ENCODE peak calls at places on chromosome 3, in seven cellular contexts. B is CD4-positive, alpha-beta T cell; H is right lobe of liver; K is aorta; G is activated CD8-positive, alpha-beta memory T cell treated with anti-CD3 and anti-CD28 coated beads, Interleukin-2, amount 10 ng/mL, durations not matched to agents 7 days and 5 days; X is naive thymus-derived CD8-positive, alpha-beta T cell; U is memory B cell. M is an unnamed sample.

GRCh38 chr3:112958749-112959560 is 15.9 kb downstream of the CD200R1 start:
- ATAC-seq in U (peak), G (peak), H (peak), B (peak), K (no peak), X (no peak), M (no peak)

GRCh38 chr3:138928727-138929372 is 18.1 kb downstream of the FOXL2 start:
- ATAC-seq in X (no peak), U (no peak), K (no peak), H (no peak), G (no peak), B (no peak), M (no peak)

GRCh38 chr3:185503467-185503975 is 4.7 kb upstream of the TMEM41A start:
- ATAC-seq in G (no peak), B (no peak), U (no peak), K (no peak), X (no peak), H (no peak), M (no peak)

GRCh38 chr3:4850928-4851265 is 128.3 kb upstream of the BHLHE40 start:
- ATAC-seq in X (peak), K (no peak), H (no peak), U (no peak), G (peak), B (peak), M (no peak)

GRCh38 chr3:170277833-170278586 is 55.8 kb downstream of the PRKCI start:
- ATAC-seq in K (no peak), G (peak), B (peak), H (no peak), X (no peak), U (no peak), M (no peak)

GRCh38 chr3:31960793-31961431 is 20.1 kb downstream of the OSBPL10 start:
- ATAC-seq in K (no peak), G (no peak), H (no peak), U (peak), B (no peak), X (no peak), M (no peak)

GRCh38 chr3:45689787-45690145 is 570 bp downstream of the SACM1L start:
- ATAC-seq in G (no peak), K (no peak), H (no peak), B (no peak), U (no peak), X (no peak), M (no peak)

GRCh38 chr3:65356331-65357286 is 668.8 kb upstream of the ADAMTS9 start:
- ATAC-seq in B (no peak), U (no peak), X (no peak), K (no peak), G (no peak), H (peak), M (no peak)

GRCh38 chr3:167480748-167481147 is 6.9 kb upstream of the SERPINI2 start:
- ATAC-seq in G (no peak), H (no peak), B (no peak), K (no peak), U (no peak), X (no peak), M (no peak)

GRCh38 chr3:196397941-196398340 is 34.3 kb downstream of the UBXN7 start:
- ATAC-seq in X (no peak), G (no peak), H (no peak), K (no peak), U (no peak), B (no peak), M (no peak)